ENCODE peak calls at places on chromosomes 3 and 15, in six cellular contexts. P is foreskin melanocyte; J is T-helper 2 cell; Q is A172; K is activated CD4-positive, alpha-beta T cell treated with anti-CD3 and anti-CD28 coated beads, Interleukin-2, amount 10 ng/mL, durations not matched to agents 7 days and 5 days; A is NCI-H1436 treated with DMSO at 0.1 percent for 48 hours. V is an unnamed sample.

GRCh38 chr3:69178838-69179739 is 56.7 kb upstream of the LMOD3 start:
- DNase-seq in Q (peak; percentile 64), A (no peak), J (no peak), K (no peak), P (no peak), V (peak; percentile 92)

GRCh38 chr15:47688573-47689086 is 28.7 kb upstream of the SEMA6D start:
- DNase-seq in A (no peak), J (no peak), P (peak; percentile 49), Q (no peak), K (no peak), V (no peak)

GRCh38 chr3:19070325-19070724 is 78.0 kb upstream of the KCNH8 start:
- DNase-seq in A (no peak), K (no peak), J (no peak), P (no peak), Q (peak; percentile 26), V (no peak)

GRCh38 chr3:106629215-106629832 is 747.9 kb upstream of the CCDC54 start:
- DNase-seq in Q (no peak), P (no peak), A (no peak), K (no peak), J (no peak), V (no peak)

GRCh38 chr3:52477076-52477895 is 17.9 kb upstream of the STAB1 start:
- DNase-seq in K (no peak), A (no peak), Q (no peak), J (no peak), P (no peak), V (no peak)

GRCh38 chr3:107877936-107878335 is 212.9 kb downstream of the CD47 start:
- DNase-seq in K (no peak), P (no peak), A (no peak), J (no peak), Q (no peak), V (no peak)

GRCh38 chr15:67506775-67507747 is 13.9 kb upstream of the C15orf61 start:
- DNase-seq in A (no peak), Q (no peak), K (no peak), J (no peak), P (no peak), V (no peak)

GRCh38 chr3:147812186-147812911 is 403.2 kb downstream of the ZIC1 start:
- DNase-seq in A (no peak), P (no peak), Q (no peak), J (no peak), K (no peak), V (no peak)